ENCODE peak calls at places on chromosome 9, in ten cellular contexts. One of them, this sample, is unnamed.

GRCh38 chr9:13113201-13113600 is 166.3 kb downstream of the MPDZ start:
- DNase-seq in Ammon's horn: peak; percentile 10
- DNase-seq in T1000: no peak
- DNase-seq in neural crest cell: no peak
- DNase-seq in D721Med: no peak
- DNase-seq in activated naive CD8-positive, alpha-beta T cell treated with anti-CD3 and anti-CD28 coated beads, Interleukin-2, amount 50 U/mL, for 16 hours: no peak
- DNase-seq in OCI-M1: no peak
- DNase-seq in anterior cingulate cortex: no peak
- DNase-seq in heart right ventricle: no peak
- DNase-seq in left ventricle myocardium inferior: no peak
- DNase-seq in this sample: no peak

GRCh38 chr9:96256800-96257199 is 45.2 kb downstream of the HSD17B3 start:
- DNase-seq in neural crest cell: no peak
- DNase-seq in activated naive CD8-positive, alpha-beta T cell treated with anti-CD3 and anti-CD28 coated beads, Interleukin-2, amount 50 U/mL, for 16 hours: no peak
- DNase-seq in T1000: no peak
- DNase-seq in D721Med: no peak
- DNase-seq in anterior cingulate cortex: no peak
- DNase-seq in heart right ventricle: no peak
- DNase-seq in left ventricle myocardium inferior: no peak
- DNase-seq in OCI-M1: peak; percentile 16
- DNase-seq in Ammon's horn: no peak
- DNase-seq in this sample: no peak

GRCh38 chr9:69120380-69121154 is 53.5 kb upstream of the TJP2 start:
- DNase-seq in anterior cingulate cortex: no peak
- DNase-seq in left ventricle myocardium inferior: no peak
- DNase-seq in neural crest cell: no peak
- DNase-seq in Ammon's horn: no peak
- DNase-seq in activated naive CD8-positive, alpha-beta T cell treated with anti-CD3 and anti-CD28 coated beads, Interleukin-2, amount 50 U/mL, for 16 hours: no peak
- DNase-seq in heart right ventricle: no peak
- DNase-seq in T1000: no peak
- DNase-seq in OCI-M1: no peak
- DNase-seq in D721Med: no peak
- DNase-seq in this sample: no peak

GRCh38 chr9:83062653-83063527 is at the start of gene RASEF:
- DNase-seq in OCI-M1: no peak
- DNase-seq in D721Med: peak; percentile 19
- DNase-seq in T1000: peak; percentile 53
- DNase-seq in left ventricle myocardium inferior: no peak
- DNase-seq in neural crest cell: peak; percentile 33
- DNase-seq in activated naive CD8-positive, alpha-beta T cell treated with anti-CD3 and anti-CD28 coated beads, Interleukin-2, amount 50 U/mL, for 16 hours: no peak
- DNase-seq in heart right ventricle: no peak
- DNase-seq in Ammon's horn: no peak
- DNase-seq in anterior cingulate cortex: no peak
- DNase-seq in this sample: peak; percentile 51

GRCh38 chr9:121233906-121234901 is 32.5 kb upstream of the RAB14 start:
- DNase-seq in heart right ventricle: no peak
- DNase-seq in T1000: peak; percentile 48
- DNase-seq in left ventricle myocardium inferior: no peak
- DNase-seq in Ammon's horn: no peak
- DNase-seq in D721Med: no peak
- DNase-seq in anterior cingulate cortex: no peak
- DNase-seq in activated naive CD8-positive, alpha-beta T cell treated with anti-CD3 and anti-CD28 coated beads, Interleukin-2, amount 50 U/mL, for 16 hours: no peak
- DNase-seq in OCI-M1: no peak
- DNase-seq in neural crest cell: no peak
- DNase-seq in this sample: no peak

GRCh38 chr9:74478606-74479005 is 18.5 kb upstream of the RORB start:
- DNase-seq in anterior cingulate cortex: no peak
- DNase-seq in heart right ventricle: no peak
- DNase-seq in Ammon's horn: no peak
- DNase-seq in left ventricle myocardium inferior: no peak
- DNase-seq in activated naive CD8-positive, alpha-beta T cell treated with anti-CD3 and anti-CD28 coated beads, Interleukin-2, amount 50 U/mL, for 16 hours: no peak
- DNase-seq in OCI-M1: no peak
- DNase-seq in neural crest cell: no peak
- DNase-seq in D721Med: no peak
- DNase-seq in T1000: no peak
- DNase-seq in this sample: no peak

GRCh38 chr9:77019010-77019809 is at the start of gene FOXB2:
- DNase-seq in anterior cingulate cortex: no peak
- DNase-seq in activated naive CD8-positive, alpha-beta T cell treated with anti-CD3 and anti-CD28 coated beads, Interleukin-2, amount 50 U/mL, for 16 hours: no peak
- DNase-seq in OCI-M1: no peak
- DNase-seq in left ventricle myocardium inferior: no peak
- DNase-seq in D721Med: no peak
- DNase-seq in heart right ventricle: no peak
- DNase-seq in Ammon's horn: no peak
- DNase-seq in neural crest cell: peak; percentile 4
- DNase-seq in T1000: no peak
- DNase-seq in this sample: no peak

GRCh38 chr9:138022756-138023393 is 145.3 kb downstream of the CACNA1B start:
- DNase-seq in anterior cingulate cortex: no peak
- DNase-seq in Ammon's horn: peak; percentile 2
- DNase-seq in heart right ventricle: no peak
- DNase-seq in D721Med: no peak
- DNase-seq in left ventricle myocardium inferior: no peak
- DNase-seq in activated naive CD8-positive, alpha-beta T cell treated with anti-CD3 and anti-CD28 coated beads, Interleukin-2, amount 50 U/mL, for 16 hours: no peak
- DNase-seq in OCI-M1: no peak
- DNase-seq in neural crest cell: no peak
- DNase-seq in T1000: no peak
- DNase-seq in this sample: no peak

GRCh38 chr9:120942186-120943001 is 15.8 kb upstream of the TRAF1 start:
- DNase-seq in OCI-M1: no peak
- DNase-seq in heart right ventricle: no peak
- DNase-seq in left ventricle myocardium inferior: no peak
- DNase-seq in T1000: no peak
- DNase-seq in neural crest cell: no peak
- DNase-seq in activated naive CD8-positive, alpha-beta T cell treated with anti-CD3 and anti-CD28 coated beads, Interleukin-2, amount 50 U/mL, for 16 hours: no peak
- DNase-seq in D721Med: no peak
- DNase-seq in Ammon's horn: peak; percentile 32
- DNase-seq in anterior cingulate cortex: no peak
- DNase-seq in this sample: no peak

GRCh38 chr9:38091310-38092199 is 22.5 kb upstream of the SHB start:
- DNase-seq in activated naive CD8-positive, alpha-beta T cell treated with anti-CD3 and anti-CD28 coated beads, Interleukin-2, amount 50 U/mL, for 16 hours: no peak
- DNase-seq in left ventricle myocardium inferior: no peak
- DNase-seq in T1000: no peak
- DNase-seq in heart right ventricle: no peak
- DNase-seq in D721Med: no peak
- DNase-seq in anterior cingulate cortex: no peak
- DNase-seq in Ammon's horn: no peak
- DNase-seq in OCI-M1: no peak
- DNase-seq in neural crest cell: no peak
- DNase-seq in this sample: no peak

GRCh38 chr9:113712053-113712452 is 164.1 kb upstream of the ZNF618 start:
- DNase-seq in T1000: no peak
- DNase-seq in OCI-M1: no peak
- DNase-seq in activated naive CD8-positive, alpha-beta T cell treated with anti-CD3 and anti-CD28 coated beads, Interleukin-2, amount 50 U/mL, for 16 hours: no peak
- DNase-seq in neural crest cell: no peak
- DNase-seq in Ammon's horn: no peak
- DNase-seq in D721Med: no peak
- DNase-seq in heart right ventricle: no peak
- DNase-seq in anterior cingulate cortex: no peak
- DNase-seq in left ventricle myocardium inferior: no peak
- DNase-seq in this sample: no peak

GRCh38 chr9:110578896-110579752 is at the start of gene SVEP1:
- DNase-seq in D721Med: no peak
- DNase-seq in anterior cingulate cortex: no peak
- DNase-seq in T1000: peak; percentile 35
- DNase-seq in OCI-M1: no peak
- DNase-seq in left ventricle myocardium inferior: peak; percentile 44
- DNase-seq in heart right ventricle: peak; percentile 46
- DNase-seq in Ammon's horn: peak; percentile 65
- DNase-seq in activated naive CD8-positive, alpha-beta T cell treated with anti-CD3 and anti-CD28 coated beads, Interleukin-2, amount 50 U/mL, for 16 hours: no peak
- DNase-seq in neural crest cell: peak; percentile 40
- DNase-seq in this sample: peak; percentile 11

GRCh38 chr9:114027159-114027895 is 50.8 kb downstream of the AMBP start:
- DNase-seq in T1000: no peak
- DNase-seq in Ammon's horn: no peak
- DNase-seq in left ventricle myocardium inferior: no peak
- DNase-seq in anterior cingulate cortex: no peak
- DNase-seq in OCI-M1: no peak
- DNase-seq in activated naive CD8-positive, alpha-beta T cell treated with anti-CD3 and anti-CD28 coated beads, Interleukin-2, amount 50 U/mL, for 16 hours: no peak
- DNase-seq in neural crest cell: no peak
- DNase-seq in D721Med: no peak
- DNase-seq in heart right ventricle: no peak
- DNase-seq in this sample: no peak

GRCh38 chr9:95502248-95502647 is 14.5 kb downstream of the PTCH1 start:
- DNase-seq in left ventricle myocardium inferior: no peak
- DNase-seq in D721Med: no peak
- DNase-seq in T1000: no peak
- DNase-seq in OCI-M1: no peak
- DNase-seq in anterior cingulate cortex: no peak
- DNase-seq in heart right ventricle: no peak
- DNase-seq in neural crest cell: no peak
- DNase-seq in Ammon's horn: no peak
- DNase-seq in activated naive CD8-positive, alpha-beta T cell treated with anti-CD3 and anti-CD28 coated beads, Interleukin-2, amount 50 U/mL, for 16 hours: no peak
- DNase-seq in this sample: no peak

GRCh38 chr9:131500377-131500776 is 2.3 kb upstream of the POMT1 start:
- DNase-seq in heart right ventricle: no peak
- DNase-seq in Ammon's horn: peak; percentile 47
- DNase-seq in anterior cingulate cortex: no peak
- DNase-seq in OCI-M1: no peak
- DNase-seq in left ventricle myocardium inferior: no peak
- DNase-seq in neural crest cell: no peak
- DNase-seq in T1000: no peak
- DNase-seq in activated naive CD8-positive, alpha-beta T cell treated with anti-CD3 and anti-CD28 coated beads, Interleukin-2, amount 50 U/mL, for 16 hours: peak; percentile 28
- DNase-seq in D721Med: no peak
- DNase-seq in this sample: no peak

This sample was measured in NCI-H1930.